ENCODE peak calls at places on chromosomes 12 and 14, in seven cellular contexts. Q is D341Med, O is fibroblast of the conjunctiva, G is EH, L is HEK293T, F is EL, Z is activated gamma-delta T cell. J is an unnamed sample.

GRCh38 chr14:29627141-29627540 is 300.5 kb downstream of the PRKD1 start:
- DNase-seq in Q (no peak), O (no peak), G (peak; percentile 43), L (no peak), F (peak; percentile 26), Z (no peak), J (no peak)

GRCh38 chr14:90005939-90006530 is 50.3 kb downstream of the TDP1 start:
- DNase-seq in Q (no peak), O (no peak), G (no peak), L (no peak), F (no peak), Z (no peak), J (no peak)

GRCh38 chr14:24816011-24816928 is 182.3 kb upstream of the GZMB start:
- DNase-seq in Q (no peak), O (no peak), G (peak; percentile 27), L (no peak), F (no peak), Z (no peak), J (no peak)

GRCh38 chr12:126926023-126926600 is 1340.9 kb upstream of the TMEM132C start:
- DNase-seq in Q (no peak), O (no peak), G (no peak), L (no peak), F (no peak), Z (no peak), J (no peak)

GRCh38 chr12:75571651-75572050 is 60.2 kb upstream of the KRR1 start:
- DNase-seq in Q (no peak), O (no peak), G (no peak), L (no peak), F (no peak), Z (no peak), J (no peak)

GRCh38 chr14:60838601-60839000 is 104.0 kb downstream of the MNAT1 start:
- DNase-seq in Q (no peak), O (no peak), G (no peak), L (no peak), F (no peak), Z (no peak), J (no peak)

GRCh38 chr12:105289114-105289904 is 41.2 kb upstream of the C12orf75 start:
- DNase-seq in Q (no peak), O (no peak), G (peak; percentile 74), L (no peak), F (peak; percentile 55), Z (no peak), J (peak; percentile 13)

GRCh38 chr12:805022-805632 is 52.7 kb downstream of the WNK1 start:
- DNase-seq in Q (no peak), O (no peak), G (no peak), L (no peak), F (no peak), Z (no peak), J (no peak)

GRCh38 chr14:59187802-59188460 is 536 bp upstream of the DAAM1 start:
- DNase-seq in Q (peak; percentile 64), O (no peak), G (no peak), L (peak; percentile 31), F (peak; percentile 28), Z (no peak), J (no peak)

GRCh38 chr12:22083167-22083566 is 37.1 kb downstream of the CMAS start:
- DNase-seq in Q (no peak), O (peak; percentile 16), G (peak; percentile 50), L (no peak), F (peak; percentile 25), Z (no peak), J (no peak)

GRCh38 chr12:2168808-2169207 is 116.0 kb downstream of the CACNA1C start:
- DNase-seq in Q (no peak), O (no peak), G (peak; percentile 24), L (no peak), F (peak; percentile 7), Z (no peak), J (no peak)

GRCh38 chr14:74663884-74664283 is 49.0 kb downstream of the AREL1 start:
- DNase-seq in Q (no peak), O (no peak), G (no peak), L (no peak), F (no peak), Z (no peak), J (no peak)

GRCh38 chr14:31025335-31026075 is at the start of gene AP4S1:
- DNase-seq in Q (peak; percentile 75), O (no peak), G (peak; percentile 38), L (peak; percentile 48), F (peak; percentile 41), Z (peak; percentile 30), J (no peak)

GRCh38 chr14:95547272-95547625 is 12.4 kb downstream of the GLRX5 start:
- DNase-seq in Q (no peak), O (no peak), G (no peak), L (no peak), F (no peak), Z (no peak), J (no peak)

GRCh38 chr12:63419119-63419518 is 249.2 kb downstream of the DPY19L2 start:
- DNase-seq in Q (no peak), O (no peak), G (no peak), L (no peak), F (no peak), Z (no peak), J (no peak)

GRCh38 chr12:127810026-127810425 is 456.9 kb upstream of the TMEM132C start:
- DNase-seq in Q (no peak), O (peak; percentile 87), G (peak; percentile 92), L (no peak), F (peak; percentile 94), Z (no peak), J (no peak)

GRCh38 chr12:132835076-132835870 is 6.6 kb upstream of the GOLGA3 start:
- DNase-seq in Q (no peak), O (no peak), G (no peak), L (no peak), F (no peak), Z (no peak), J (no peak)

GRCh38 chr12:82874935-82875334 is 188.2 kb downstream of the TMTC2 start:
- DNase-seq in Q (no peak), O (no peak), G (no peak), L (no peak), F (no peak), Z (no peak), J (no peak)

GRCh38 chr12:106954462-106955376 is 988 bp upstream of the TMEM263 start:
- DNase-seq in Q (peak; percentile 42), O (no peak), G (peak; percentile 52), L (no peak), F (peak; percentile 53), Z (no peak), J (no peak)

GRCh38 chr12:107610030-107610859 is 75.4 kb upstream of the PWP1 start:
- DNase-seq in Q (peak; percentile 76), O (peak; percentile 22), G (peak; percentile 41), L (peak; percentile 43), F (peak; percentile 34), Z (no peak), J (peak; percentile 7)

GRCh38 chr12:96606646-96607045 is 117.3 kb downstream of the CFAP54 start:
- DNase-seq in Q (no peak), O (no peak), G (no peak), L (no peak), F (no peak), Z (no peak), J (no peak)

GRCh38 chr14:37592288-37593274 is 2.5 kb downstream of the FOXA1 start:
- DNase-seq in Q (no peak), O (no peak), G (no peak), L (no peak), F (no peak), Z (no peak), J (no peak)

GRCh38 chr12:55929306-55929791 is 1.6 kb upstream of the DGKA start:
- DNase-seq in Q (no peak), O (no peak), G (no peak), L (no peak), F (no peak), Z (peak; percentile 51), J (no peak)

GRCh38 chr14:99560946-99561683 is 42.9 kb downstream of the CCDC85C start:
- DNase-seq in Q (no peak), O (no peak), G (no peak), L (no peak), F (no peak), Z (no peak), J (no peak)

GRCh38 chr14:101817511-101818001 is 56.0 kb downstream of the PPP2R5C start:
- DNase-seq in Q (no peak), O (no peak), G (no peak), L (no peak), F (no peak), Z (no peak), J (no peak)

GRCh38 chr12:82793882-82794281 is 107.2 kb downstream of the TMTC2 start:
- DNase-seq in Q (peak; percentile 27), O (no peak), G (no peak), L (no peak), F (no peak), Z (no peak), J (no peak)

GRCh38 chr14:104388631-104389325 is 190.8 kb upstream of the C14orf180 start:
- DNase-seq in Q (peak; percentile 23), O (no peak), G (no peak), L (no peak), F (no peak), Z (no peak), J (no peak)

GRCh38 chr14:59251811-59252771 is 63.6 kb downstream of the DAAM1 start:
- DNase-seq in Q (no peak), O (no peak), G (peak; percentile 78), L (no peak), F (peak; percentile 71), Z (no peak), J (no peak)

J was measured in pulmonary artery endothelial cell.